ENCODE peak calls at places on chromosomes 12 and 14, in four cellular contexts. B is neural progenitor cell, X is mesenchymal stem cell, D is cardiac muscle cell. N is an unnamed sample.

GRCh38 chr14:68386950-68387779 is 405.7 kb downstream of the ZFP36L1 start:
- DNase-seq in D (no peak), X (no peak), B (no peak), N (no peak)

GRCh38 chr12:27820564-27820963 is 40.5 kb upstream of the MANSC4 start:
- DNase-seq in X (no peak), D (no peak), B (no peak), N (no peak)

GRCh38 chr14:80924365-80925103 is 17.0 kb downstream of the CEP128 start:
- DNase-seq in X (no peak), B (no peak), D (no peak), N (no peak)

GRCh38 chr14:104219731-104220224 is 81.4 kb downstream of the KIF26A start:
- DNase-seq in X (no peak), B (no peak), D (no peak), N (no peak)

GRCh38 chr12:65339161-65339560 is 60.7 kb downstream of the MSRB3 start:
- DNase-seq in B (no peak), D (no peak), X (no peak), N (no peak)

GRCh38 chr14:102316048-102316745 is 3.3 kb upstream of the ZNF839 start:
- DNase-seq in B (peak; percentile 67), D (peak; percentile 63), X (peak; percentile 87), N (no peak)

GRCh38 chr12:105384220-105384619 is 53.7 kb downstream of the C12orf75 start:
- DNase-seq in X (no peak), D (no peak), B (no peak), N (no peak)

GRCh38 chr12:6336859-6337744 is 4.8 kb downstream of the TNFRSF1A start:
- DNase-seq in D (no peak), X (no peak), B (no peak), N (peak; percentile 70)

GRCh38 chr12:65505321-65506121 is 227.0 kb downstream of the MSRB3 start:
- DNase-seq in D (no peak), B (peak; percentile 39), X (no peak), N (no peak)

GRCh38 chr12:101892794-101893193 is 15.4 kb downstream of the DRAM1 start:
- DNase-seq in D (no peak), B (no peak), X (no peak), N (no peak)

GRCh38 chr14:69138189-69138535 is 14.8 kb downstream of the DCAF5 start:
- DNase-seq in X (peak; percentile 62), B (peak; percentile 31), D (no peak), N (no peak)

GRCh38 chr14:72754949-72755348 is 139.0 kb downstream of the DPF3 start:
- DNase-seq in X (no peak), D (no peak), B (no peak), N (no peak)

GRCh38 chr12:9378430-9378835 is 170.2 kb upstream of the PZP start:
- DNase-seq in D (no peak), X (no peak), B (peak; percentile 58), N (peak; percentile 15)

GRCh38 chr14:24113801-24114535 is 609 bp upstream of the DCAF11 start:
- DNase-seq in X (peak; percentile 96), D (peak; percentile 91), B (peak; percentile 92), N (peak; percentile 99)

GRCh38 chr12:28463396-28463795 is 273.1 kb downstream of the CCDC91 start:
- DNase-seq in D (no peak), B (no peak), X (no peak), N (no peak)

GRCh38 chr12:117878598-117878997 is 90.2 kb downstream of the KSR2 start:
- DNase-seq in X (no peak), D (no peak), B (no peak), N (no peak)

GRCh38 chr14:87883750-87884149 is 109.2 kb downstream of the GALC start:
- DNase-seq in D (no peak), X (no peak), B (no peak), N (no peak)

GRCh38 chr14:73745571-73746539 is 31.7 kb upstream of the PNMA1 start:
- DNase-seq in X (no peak), D (no peak), B (no peak), N (no peak)

GRCh38 chr12:116881867-116882507 is 746 bp upstream of the HRK start:
- DNase-seq in D (no peak), X (no peak), B (peak; percentile 25), N (no peak)

GRCh38 chr12:3367750-3368444 is 123.1 kb upstream of the PRMT8 start:
- DNase-seq in X (no peak), D (no peak), B (no peak), N (no peak)

GRCh38 chr12:118607831-118608230 is 231.5 kb downstream of the SUDS3 start:
- DNase-seq in D (no peak), X (no peak), B (no peak), N (no peak)

GRCh38 chr12:11578461-11578993 is 70.9 kb upstream of the ETV6 start:
- DNase-seq in X (no peak), B (no peak), D (no peak), N (no peak)

GRCh38 chr12:64218597-64218996 is 3.5 kb downstream of the KICS2 start:
- DNase-seq in X (no peak), D (no peak), B (no peak), N (peak; percentile 21)

GRCh38 chr12:98344034-98344565 is 171.3 kb upstream of the TMPO start:
- DNase-seq in D (no peak), X (no peak), B (no peak), N (no peak)

GRCh38 chr12:111453071-111453989 is 47.6 kb downstream of the SH2B3 start:
- DNase-seq in B (no peak), X (no peak), D (no peak), N (no peak)

GRCh38 chr12:45235087-45236025 is 19.5 kb downstream of the ANO6 start:
- DNase-seq in B (peak; percentile 24), X (peak; percentile 90), D (no peak), N (peak; percentile 45)

GRCh38 chr12:34207858-34208257 is 185.6 kb downstream of the ALG10 start:
- DNase-seq in D (no peak), B (no peak), X (no peak), N (no peak)
- H3K9me3 ChIP-seq in D (no peaks in the 10 kb centered on the region), B (no peaks in the 10 kb centered on the region), X (no peaks in the 10 kb centered on the region), N (no peaks in the 10 kb centered on the region)

GRCh38 chr12:68959457-68960161 is 26.6 kb upstream of the CPM start:
- DNase-seq in B (no peak), D (no peak), X (no peak), N (no peak)

GRCh38 chr12:68957273-68957672 is 24.3 kb upstream of the CPM start:
- DNase-seq in B (no peak), D (no peak), X (no peak), N (no peak)

GRCh38 chr12:68956466-68956865 is 23.5 kb upstream of the CPM start:
- DNase-seq in D (no peak), B (no peak), X (no peak), N (no peak)

GRCh38 chr12:68960162-68960501 is 27.2 kb upstream of the CPM start:
- DNase-seq in D (no peak), X (peak; percentile 8), B (no peak), N (no peak)

GRCh38 chr12:68958337-68958736 is 25.4 kb upstream of the CPM start:
- DNase-seq in X (no peak), B (no peak), D (no peak), N (no peak)
- H3K9me3 ChIP-seq in X (no peaks in the 10 kb centered on the region), B (no peaks in the 10 kb centered on the region), D (no peaks in the 10 kb centered on the region), N (no peaks in the 10 kb centered on the region)

GRCh38 chr14:101215266-101215665 is 311.7 kb upstream of the RTL1 start:
- DNase-seq in D (no peak), B (peak; percentile 1), X (no peak), N (no peak)

DNA sequence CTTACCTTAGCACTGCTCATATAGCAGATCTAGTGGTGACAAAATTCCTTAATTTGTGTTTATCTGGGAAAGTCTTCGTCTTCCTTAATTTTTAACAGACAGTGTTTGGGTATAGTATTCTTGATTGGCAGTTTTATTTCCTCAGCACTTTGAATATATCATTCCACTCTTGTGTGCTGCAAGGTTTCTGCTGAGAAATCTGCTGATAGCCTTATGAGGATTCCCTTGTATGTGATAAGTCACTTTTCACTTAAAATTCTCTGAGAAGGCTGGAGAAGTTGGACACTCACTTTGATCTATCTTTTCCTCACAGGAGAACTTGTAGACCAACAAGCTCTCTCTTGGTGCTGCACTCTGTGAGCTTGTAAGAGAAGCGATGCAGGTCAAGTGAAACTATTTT is 306.1 kb upstream of the RTL1 start:
- DNase-seq in D (no peak), B (no peak), X (no peak), N (no peak)
- H3K9me3 ChIP-seq in D (no peaks in the 10 kb centered on the region), B (no peaks in the 10 kb centered on the region), X (peaks cover 61% of the 10 kb centered on the region), N (no peaks in the 10 kb centered on the region)

GRCh38 chr12:38162013-38162412 is 154.6 kb upstream of the ALG10B start:
- DNase-seq in D (no peak), B (no peak), X (no peak), N (no peak)
- H3K9me3 ChIP-seq in D (no peaks in the 10 kb centered on the region), B (peaks cover 3% of the 10 kb centered on the region), X (no peaks in the 10 kb centered on the region), N (peaks cover 4% of the 10 kb centered on the region)

GRCh38 chr12:130131025-130131424 is 31.2 kb upstream of the FZD10 start:
- DNase-seq in D (no peak), X (no peak), B (no peak), N (no peak)

GRCh38 chr12:130133851-130134562 is 28.3 kb upstream of the FZD10 start:
- DNase-seq in D (no peak), X (no peak), B (no peak), N (no peak)

GRCh38 chr12:130132831-130133635 is 29.2 kb upstream of the FZD10 start:
- DNase-seq in X (no peak), D (no peak), B (no peak), N (no peak)

GRCh38 chr12:130134563-130134915 is 27.7 kb upstream of the FZD10 start:
- DNase-seq in D (no peak), B (no peak), X (no peak), N (no peak)

GRCh38 chr12:130131817-130132216 is 30.4 kb upstream of the FZD10 start:
- DNase-seq in B (no peak), X (no peak), D (no peak), N (no peak)
- H3K9me3 ChIP-seq in B (no peaks in the 10 kb centered on the region), X (no peaks in the 10 kb centered on the region), D (no peaks in the 10 kb centered on the region), N (no peaks in the 10 kb centered on the region)

GRCh38 chr12:51676875-51677274 is 85.8 kb downstream of the SCN8A start:
- DNase-seq in D (no peak), X (no peak), B (no peak), N (no peak)

GRCh38 chr12:51667269-51667668 is 76.2 kb downstream of the SCN8A start:
- DNase-seq in B (no peak), X (no peak), D (no peak), N (no peak)

GRCh38 chr12:51675062-51675803 is 84.2 kb downstream of the SCN8A start:
- DNase-seq in B (no peak), D (no peak), X (no peak), N (peak; percentile 54)

GRCh38 chr12:51669996-51670395 is 79.0 kb downstream of the SCN8A start:
- DNase-seq in X (no peak), B (no peak), D (no peak), N (no peak)

GRCh38 chr12:51672334-51672733 is 81.3 kb downstream of the SCN8A start:
- DNase-seq in B (no peak), X (no peak), D (no peak), N (no peak)
- H3K9me3 ChIP-seq in B (no peaks in the 10 kb centered on the region), X (no peaks in the 10 kb centered on the region), D (no peaks in the 10 kb centered on the region), N (no peaks in the 10 kb centered on the region)

N was measured in small intestine.